ENCODE peak calls at places on chromosomes 13 and 19, in four cellular contexts. I is neural progenitor cell, R is mucosa of descending colon, Z is endodermal cell. V is an unnamed sample.

GRCh38 chr13:66635526-66635925 is 594.6 kb downstream of the PCDH9 start:
- DNase-seq in I (no peak), R (no peak), Z (no peak), V (no peak)

GRCh38 chr13:79295906-79296564 is 110.0 kb downstream of the RBM26 start:
- DNase-seq in I (no peak), R (no peak), Z (no peak), V (no peak)

GRCh38 chr19:41222240-41222639 is 3.2 kb downstream of the AXL start:
- DNase-seq in I (no peak), R (no peak), Z (no peak), V (no peak)

GRCh38 chr19:3095375-3096191 is 1.4 kb downstream of the GNA11 start:
- DNase-seq in I (peak; percentile 88), R (peak; percentile 68), Z (peak; percentile 95), V (peak; percentile 42)

GRCh38 chr19:805600-806550 is 8.6 kb downstream of the PTBP1 start:
- DNase-seq in I (no peak), R (no peak), Z (peak; percentile 64), V (no peak)

GRCh38 chr13:93769126-93769525 is 542.5 kb downstream of the GPC6 start:
- DNase-seq in I (no peak), R (no peak), Z (no peak), V (no peak)

GRCh38 chr13:73335226-73335625 is 276.4 kb downstream of the KLF5 start:
- DNase-seq in I (no peak), R (no peak), Z (no peak), V (no peak)

GRCh38 chr19:13353625-13354024 is 152.7 kb downstream of the CACNA1A start:
- DNase-seq in I (no peak), R (no peak), Z (no peak), V (no peak)

GRCh38 chr13:73450583-73450982 is 391.8 kb downstream of the KLF5 start:
- DNase-seq in I (no peak), R (no peak), Z (no peak), V (no peak)

GRCh38 chr13:41995946-41996345 is 35.0 kb upstream of the VWA8 start:
- DNase-seq in I (no peak), R (no peak), Z (no peak), V (no peak)

GRCh38 chr13:50613356-50613831 is 230.1 kb downstream of the DLEU7 start:
- DNase-seq in I (no peak), R (no peak), Z (no peak), V (no peak)

GRCh38 chr19:50500753-50501151 is 10.2 kb downstream of the JOSD2 start:
- DNase-seq in I (no peak), R (no peak), Z (no peak), V (no peak)

GRCh38 chr13:51181752-51182383 is 40.3 kb upstream of the FAM124A start:
- DNase-seq in I (no peak), R (no peak), Z (no peak), V (no peak)

GRCh38 chr19:41860419-41861097 is 503 bp downstream of the RPS19 start:
- DNase-seq in I (peak; percentile 30), R (no peak), Z (peak; percentile 53), V (no peak)

GRCh38 chr19:15316498-15316897 is 15.8 kb downstream of the BRD4 start:
- DNase-seq in I (no peak), R (no peak), Z (no peak), V (no peak)

GRCh38 chr13:35994131-35994966 is 136.8 kb downstream of the DCLK1 start:
- DNase-seq in I (no peak), R (no peak), Z (no peak), V (no peak)

GRCh38 chr13:30806784-30807183 is 71.4 kb downstream of the ALOX5AP start:
- DNase-seq in I (no peak), R (no peak), Z (no peak), V (no peak)

GRCh38 chr19:7516281-7516862 is 469 bp downstream of the ZNF358 start:
- DNase-seq in I (peak; percentile 12), R (no peak), Z (no peak), V (no peak)

GRCh38 chr13:94712287-94712811 is at the start of gene SOX21:
- DNase-seq in I (peak; percentile 87), R (no peak), Z (peak; percentile 78), V (no peak)

GRCh38 chr13:61900033-61900432 is 484.4 kb upstream of the PCDH20 start:
- DNase-seq in I (no peak), R (no peak), Z (peak; percentile 48), V (no peak)

GRCh38 chr13:80363890-80364503 is 23.1 kb upstream of the SPRY2 start:
- DNase-seq in I (peak; percentile 47), R (no peak), Z (no peak), V (no peak)

GRCh38 chr19:45472557-45473365 is 5.0 kb downstream of the FOSB start:
- DNase-seq in I (peak; percentile 32), R (no peak), Z (peak; percentile 67), V (peak; percentile 65)

GRCh38 chr19:3196933-3197205 is 11.1 kb downstream of the NCLN start:
- DNase-seq in I (no peak), R (no peak), Z (no peak), V (no peak)

GRCh38 chr19:10228393-10228792 is 2.7 kb downstream of the S1PR2 start:
- DNase-seq in I (no peak), R (no peak), Z (no peak), V (no peak)

GRCh38 chr19:10231624-10232228 is 595 bp upstream of the S1PR2 start:
- DNase-seq in I (no peak), R (no peak), Z (no peak), V (no peak)

GRCh38 chr19:10228925-10229324 is 2.2 kb downstream of the S1PR2 start:
- DNase-seq in I (peak; percentile 67), R (no peak), Z (peak; percentile 77), V (peak; percentile 25)

GRCh38 chr19:10230904-10231623 is at the start of gene S1PR2:
- DNase-seq in I (peak; percentile 93), R (peak; percentile 81), Z (peak; percentile 93), V (peak; percentile 72)

GRCh38 chr19:10230155-10230903 is 802 bp downstream of the S1PR2 start:
- DNase-seq in I (peak; percentile 84), R (peak; percentile 66), Z (peak; percentile 87), V (peak; percentile 63)
- H3K9me3 ChIP-seq in I (no peaks in the 10 kb centered on the region), R (no peaks in the 10 kb centered on the region), Z (no peaks in the 10 kb centered on the region), V (no peaks in the 10 kb centered on the region)

GRCh38 chr19:20197747-20198146 is 30.7 kb downstream of the ZNF486 start:
- DNase-seq in I (no peak), R (no peak), Z (no peak), V (no peak)
- H3K9me3 ChIP-seq in I (peaks cover 33% of the 10 kb centered on the region), R (peaks cover 88% of the 10 kb centered on the region), Z (peaks cover 85% of the 10 kb centered on the region), V (peaks cover 25% of the 10 kb centered on the region)

DNA sequence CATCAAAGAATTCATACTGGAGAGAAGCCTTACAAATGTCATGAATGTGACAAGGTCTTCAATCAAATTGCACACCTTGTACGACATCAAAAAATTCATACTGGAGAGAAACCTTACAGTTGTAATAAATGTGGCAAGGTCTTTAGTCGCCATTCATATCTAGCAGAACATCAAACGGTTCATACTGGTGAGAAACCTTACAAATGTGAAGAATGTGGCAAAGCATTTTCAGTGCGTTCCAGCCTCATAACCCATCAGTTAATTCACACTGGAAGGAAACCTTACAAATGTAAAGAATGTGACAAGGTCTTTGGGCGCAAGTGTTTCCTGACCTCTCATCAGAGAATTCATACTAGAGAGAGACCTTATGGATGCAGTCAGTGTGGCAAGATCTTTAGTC is 13.2 kb upstream of the ZNF534 start:
- DNase-seq in I (no peak), R (no peak), Z (no peak), V (no peak)
- H3K9me3 ChIP-seq in I (peaks cover 23% of the 10 kb centered on the region), R (peaks cover 98% of the 10 kb centered on the region), Z (peaks cover 70% of the 10 kb centered on the region), V (peaks cover 41% of the 10 kb centered on the region)

GRCh38 chr13:97307882-97308624 is 85.9 kb downstream of the MBNL2 start:
- DNase-seq in I (peak; percentile 50), R (no peak), Z (no peak), V (no peak)

GRCh38 chr13:97307544-97307881 is 85.4 kb downstream of the MBNL2 start:
- DNase-seq in I (no peak), R (no peak), Z (no peak), V (no peak)

GRCh38 chr13:97306106-97306505 is 84.0 kb downstream of the MBNL2 start:
- DNase-seq in I (no peak), R (no peak), Z (no peak), V (no peak)

GRCh38 chr13:97307096-97307495 is 85.0 kb downstream of the MBNL2 start:
- DNase-seq in I (no peak), R (no peak), Z (no peak), V (no peak)

GRCh38 chr13:97306646-97307045 is 84.5 kb downstream of the MBNL2 start:
- DNase-seq in I (no peak), R (no peak), Z (no peak), V (no peak)
- H3K9me3 ChIP-seq in I (no peaks in the 10 kb centered on the region), R (no peaks in the 10 kb centered on the region), Z (no peaks in the 10 kb centered on the region), V (no peaks in the 10 kb centered on the region)

DNA sequence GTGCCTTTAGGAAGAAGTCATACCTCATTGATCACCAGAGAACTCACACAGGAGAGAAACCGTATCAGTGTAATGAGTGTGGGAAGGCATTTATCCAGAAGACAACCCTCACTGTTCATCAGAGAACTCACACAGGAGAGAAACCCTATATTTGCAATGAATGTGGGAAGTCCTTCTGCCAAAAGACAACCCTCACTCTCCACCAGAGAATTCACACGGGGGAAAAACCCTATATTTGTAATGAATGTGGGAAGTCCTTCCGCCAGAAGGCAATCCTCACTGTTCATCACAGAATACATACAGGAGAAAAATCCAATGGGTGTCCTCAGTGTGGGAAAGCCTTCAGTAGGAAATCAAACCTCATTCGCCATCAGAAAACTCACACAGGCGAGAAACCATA is 21.9 kb downstream of the ZNF382 start:
- DNase-seq in I (no peak), R (no peak), Z (no peak), V (no peak)
- H3K9me3 ChIP-seq in I (peaks cover 55% of the 10 kb centered on the region), R (peaks cover 98% of the 10 kb centered on the region), Z (peaks cover 89% of the 10 kb centered on the region), V (peaks cover 24% of the 10 kb centered on the region)

GRCh38 chr19:53647792-53648191 is 16.0 kb downstream of the DPRX start:
- DNase-seq in I (no peak), R (no peak), Z (no peak), V (no peak)
- H3K9me3 ChIP-seq in I (no peaks in the 10 kb centered on the region), R (peaks cover 60% of the 10 kb centered on the region), Z (peaks cover 22% of the 10 kb centered on the region), V (no peaks in the 10 kb centered on the region)

DNA sequence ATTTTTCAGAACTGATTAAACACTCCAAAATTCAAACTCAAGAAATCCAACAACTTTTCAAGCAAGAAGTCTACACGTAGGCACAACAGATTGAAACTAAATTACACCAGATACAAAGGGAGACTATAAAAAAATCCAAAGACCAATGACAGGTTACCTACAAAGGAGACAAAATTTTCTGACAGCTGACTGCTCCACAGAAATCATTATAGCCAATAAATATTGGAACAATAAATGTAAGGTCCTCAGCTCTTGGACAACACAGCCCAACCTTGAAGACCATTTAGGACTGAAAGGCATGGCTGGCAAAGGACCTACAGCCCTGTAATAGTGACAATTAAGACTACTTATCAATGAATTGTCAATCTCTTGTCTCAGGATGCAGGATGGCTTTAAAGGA is 15.9 kb downstream of the ZNF350 start:
- DNase-seq in I (no peak), R (no peak), Z (no peak), V (no peak)
- H3K9me3 ChIP-seq in I (peaks cover 15% of the 10 kb centered on the region), R (peaks cover 99% of the 10 kb centered on the region), Z (peaks cover 100% of the 10 kb centered on the region), V (peaks cover 84% of the 10 kb centered on the region)

DNA sequence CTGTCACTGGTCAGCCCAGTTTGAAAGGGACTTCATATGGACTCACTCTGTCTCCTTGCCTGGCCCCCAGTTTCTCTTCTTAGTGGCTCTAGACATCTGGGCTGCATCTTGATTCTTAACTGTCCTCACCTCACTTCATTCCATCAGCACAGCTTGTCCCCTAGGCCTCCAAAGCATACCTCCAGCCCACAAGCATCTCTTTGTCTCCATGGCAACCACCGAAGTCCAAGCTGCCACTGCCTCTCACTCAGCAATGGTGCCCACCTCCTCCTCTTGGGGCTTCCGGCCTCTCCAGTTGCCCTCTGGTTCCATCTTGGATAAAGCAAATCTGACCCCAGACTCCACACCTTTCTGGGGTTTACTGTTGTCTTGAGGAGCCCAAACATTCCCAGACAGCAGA is 9.9 kb upstream of the KLHL26 start:
- DNase-seq in I (no peak), R (no peak), Z (no peak), V (no peak)
- H3K9me3 ChIP-seq in I (no peaks in the 10 kb centered on the region), R (no peaks in the 10 kb centered on the region), Z (no peaks in the 10 kb centered on the region), V (no peaks in the 10 kb centered on the region)

V was measured in T-helper 17 cell.